ENCODE peak calls at places on chromosomes 11 and 22, in five cellular contexts. O is transverse colon, T is A549, A is HCT116, K is H1. M is an unnamed sample.

GRCh38 chr11:11408436-11409221 is 55.6 kb upstream of the CSNK2A3 start:
- DNase-seq in K (no peak), A (no peak), O (no peak), T (no peak), M (no peak)

GRCh38 chr11:75627879-75628668 is 40.8 kb downstream of the MAP6 start:
- DNase-seq in A (no peak), T (no peak), K (no peak), O (no peak), M (no peak)

GRCh38 chr22:35625763-35626162 is 8.6 kb upstream of the MB start:
- DNase-seq in O (no peak), K (no peak), T (no peak), A (no peak), M (no peak)

GRCh38 chr11:116852261-116853125 is 15.1 kb upstream of the APOA1 start:
- DNase-seq in K (no peak), A (no peak), O (peak), T (no peak), M (no peak)

GRCh38 chr22:40044870-40045834 is 50.4 kb downstream of the FAM83F start:
- DNase-seq in A (no peak), O (peak), K (peak), T (peak), M (peak)

GRCh38 chr11:75320046-75320618 is 31.3 kb downstream of the ARRB1 start:
- DNase-seq in O (no peak), A (no peak), T (no peak), K (no peak), M (no peak)

GRCh38 chr11:12842933-12843636 is 166.0 kb upstream of the RASSF10 start:
- DNase-seq in K (no peak), T (no peak), O (no peak), A (no peak), M (no peak)

GRCh38 chr11:89293966-89294679 is 116.4 kb downstream of the TYR start:
- DNase-seq in O (no peak), T (no peak), A (no peak), K (peak), M (no peak)

GRCh38 chr11:128689946-128690745 is 3.7 kb upstream of the FLI1 start:
- DNase-seq in T (no peak), O (no peak), A (no peak), K (peak), M (peak)

GRCh38 chr11:12552677-12553076 is 121.5 kb upstream of the TEAD1 start:
- DNase-seq in T (no peak), A (no peak), K (no peak), O (peak), M (peak)

GRCh38 chr11:113628912-113629311 is 77.2 kb downstream of the TMPRSS5 start:
- DNase-seq in A (no peak), T (no peak), O (no peak), K (peak), M (no peak)

GRCh38 chr22:23403720-23404688 is 176.1 kb downstream of the IGLL1 start:
- DNase-seq in T (no peak), K (no peak), O (no peak), A (no peak), M (no peak)

GRCh38 chr11:59175104-59175503 is 3.2 kb downstream of the DTX4 start:
- DNase-seq in A (no peak), O (no peak), T (no peak), K (no peak), M (no peak)

GRCh38 chr11:66061268-66061667 is 8.8 kb upstream of the PACS1 start:
- DNase-seq in O (no peak), K (no peak), A (no peak), T (no peak), M (no peak)

GRCh38 chr22:27972732-27973698 is 54.0 kb upstream of the PITPNB start:
- DNase-seq in K (no peak), T (no peak), A (no peak), O (no peak), M (no peak)

GRCh38 chr11:26719289-26719688 is 2.6 kb downstream of the SLC5A12 start:
- DNase-seq in K (no peak), O (no peak), A (no peak), T (no peak), M (no peak)

GRCh38 chr22:37623075-37624016 is 14.7 kb downstream of the GGA1 start:
- DNase-seq in T (peak), A (no peak), O (peak), K (peak), M (peak)

GRCh38 chr11:130437848-130438247 is 9.4 kb upstream of the ADAMTS8 start:
- DNase-seq in O (no peak), A (no peak), K (no peak), T (no peak), M (no peak)

GRCh38 chr22:22883090-22883727 is 4.4 kb upstream of the IGLL5 start:
- DNase-seq in T (no peak), O (no peak), A (no peak), K (no peak), M (no peak)

GRCh38 chr11:75781831-75782230 is 13.3 kb downstream of the DGAT2 start:
- DNase-seq in T (no peak), A (no peak), K (no peak), O (no peak), M (no peak)

GRCh38 chr22:17586831-17587440 is 23.6 kb downstream of the SLC25A18 start:
- DNase-seq in T (no peak), O (no peak), K (no peak), A (no peak), M (no peak)

GRCh38 chr11:10302744-10303557 is 1.9 kb upstream of the ADM start:
- DNase-seq in O (peak), K (peak), T (no peak), A (no peak), M (peak)

GRCh38 chr11:12285811-12286222 is 91.6 kb upstream of the PARVA start:
- DNase-seq in O (no peak), K (peak), T (no peak), A (no peak), M (no peak)

GRCh38 chr11:102223859-102224258 is 93.4 kb upstream of the BIRC3 start:
- DNase-seq in T (no peak), K (no peak), O (no peak), A (no peak), M (no peak)

GRCh38 chr22:36610056-36610455 is 81.1 kb upstream of the EIF3D start:
- DNase-seq in O (no peak), K (no peak), T (no peak), A (no peak), M (no peak)

GRCh38 chr22:50544078-50544745 is 1.5 kb upstream of the KLHDC7B start:
- DNase-seq in O (peak), K (peak), T (peak), A (no peak), M (peak)

GRCh38 chr11:7080900-7081299 is 7.9 kb upstream of the RBMXL2 start:
- DNase-seq in K (no peak), O (no peak), T (no peak), A (no peak), M (no peak)

GRCh38 chr11:30488304-30488998 is 97.7 kb downstream of the MPPED2 start:
- DNase-seq in T (no peak), K (no peak), A (no peak), O (peak), M (no peak)

GRCh38 chr22:48500481-48501230 is 1327.0 kb downstream of the BRD1 start:
- DNase-seq in T (no peak), O (no peak), K (no peak), A (no peak), M (peak)

GRCh38 chr22:21702700-21703683 is 32.6 kb downstream of the YPEL1 start:
- DNase-seq in O (no peak), T (no peak), K (no peak), A (no peak), M (no peak)

GRCh38 chr22:21700822-21701221 is 34.8 kb downstream of the YPEL1 start:
- DNase-seq in O (no peak), A (no peak), T (no peak), K (no peak), M (no peak)

GRCh38 chr22:21699643-21700042 is 33.8 kb downstream of the PPIL2 start:
- DNase-seq in K (no peak), O (no peak), A (no peak), T (no peak), M (no peak)

GRCh38 chr22:21702094-21702493 is 33.5 kb downstream of the YPEL1 start:
- DNase-seq in A (no peak), O (no peak), K (no peak), T (no peak), M (no peak)

DNA sequence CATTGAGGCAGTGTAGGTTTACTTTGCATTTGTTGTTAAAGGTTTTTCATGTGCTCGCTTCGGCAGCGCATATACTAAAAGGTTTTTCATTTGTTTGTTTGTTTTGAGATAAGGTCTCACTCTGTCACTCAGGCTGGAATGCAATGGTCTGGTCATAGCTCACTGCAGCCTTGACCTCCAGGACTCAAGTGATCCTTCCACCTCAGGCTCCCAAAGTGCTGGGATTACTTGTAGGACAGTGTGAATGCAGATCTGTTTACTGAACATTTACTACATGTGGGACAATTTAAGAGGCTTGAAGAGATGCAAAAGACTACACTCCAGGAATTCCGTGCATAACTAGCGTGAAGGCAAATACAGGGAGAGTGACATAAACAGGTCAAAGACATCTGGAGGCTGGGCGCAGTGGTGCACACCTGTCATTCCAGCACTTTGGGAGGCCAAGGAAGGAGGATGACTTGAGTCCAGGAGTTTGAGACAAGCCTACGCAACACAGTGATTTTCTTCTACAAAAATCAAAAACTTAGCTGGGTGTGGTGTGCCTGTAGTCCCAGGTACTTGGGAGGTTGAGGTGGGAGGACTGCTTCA is 34.1 kb downstream of the YPEL1 start:
- DNase-seq in T (no peak), O (no peak), K (no peak), A (no peak), M (no peak)
- TF ChIP-seq POLR2A in T (no peak), O (no peak), K (no peak), A (no peak), M (no peak)

GRCh38 chr11:63918576-63919171 is 1.7 kb upstream of the RCOR2 start:
- DNase-seq in K (peak), T (no peak), O (no peak), A (no peak), M (no peak)

GRCh38 chr11:63914896-63915681 is 1.9 kb downstream of the RCOR2 start:
- DNase-seq in T (no peak), A (no peak), K (no peak), O (no peak), M (no peak)

GRCh38 chr11:63917685-63918523 is 940 bp upstream of the RCOR2 start:
- DNase-seq in K (peak), O (peak), A (peak), T (peak), M (peak)

GRCh38 chr11:63915961-63916836 is 765 bp downstream of the RCOR2 start:
- DNase-seq in T (peak), A (no peak), O (peak), K (peak), M (peak)

DNA sequence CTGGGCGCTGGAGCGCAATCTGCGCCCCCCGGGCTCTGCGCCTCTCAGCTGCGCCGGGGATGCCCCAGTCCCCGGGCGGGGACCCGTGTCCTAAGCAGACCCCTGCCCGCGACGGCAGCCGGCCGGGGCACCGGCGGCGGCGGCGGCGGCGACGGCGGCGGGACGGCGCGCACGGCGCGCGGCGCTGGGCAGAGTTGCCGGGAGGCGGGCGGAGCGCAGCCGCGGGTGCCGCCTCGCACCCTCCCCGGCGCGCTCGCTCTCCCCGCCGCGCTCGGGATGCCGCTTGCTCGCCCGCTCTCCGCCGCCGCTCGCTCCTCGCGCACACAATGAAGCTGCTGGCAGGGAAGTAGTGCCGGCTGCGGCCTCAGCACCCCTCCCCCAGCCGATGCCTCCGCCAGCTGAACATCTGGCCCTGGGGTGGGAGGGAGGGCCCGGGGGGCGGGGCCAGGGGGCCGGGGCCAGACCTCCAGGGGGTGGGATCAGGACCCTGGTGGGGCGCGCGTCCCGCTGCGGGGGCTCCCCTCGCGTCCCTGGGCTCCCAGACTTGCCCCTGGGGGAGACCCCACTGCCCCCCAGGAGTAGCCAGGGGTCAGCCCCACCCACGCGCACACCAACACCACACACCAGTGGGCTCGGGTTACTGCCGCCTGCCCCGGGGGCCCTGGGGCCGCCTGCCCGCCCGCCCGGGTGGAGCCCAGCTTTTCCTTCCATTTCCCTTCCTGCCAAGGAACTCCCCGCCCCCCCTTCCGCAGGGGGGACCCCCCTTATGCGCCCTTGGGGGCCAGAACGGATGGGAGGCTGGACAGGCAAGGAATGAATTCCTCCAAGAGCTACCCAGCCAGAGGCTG is at the start of gene RCOR2:
- DNase-seq in T (peak), O (peak), K (peak), A (no peak), M (peak)
- TF ChIP-seq CTCF in T (no peak), O (no peak), K (no peak), A (no peak), M (no peak)

GRCh38 chr11:72641522-72641899 is 32.7 kb downstream of the PDE2A start:
- DNase-seq in T (no peak), K (no peak), O (no peak), A (no peak), M (no peak)
- H3K4me3 ChIP-seq in T (peak), K (no peak), O (peak), A (peak), M (peak)

GRCh38 chr11:86138958-86139357 is 70.1 kb upstream of the PICALM start:
- DNase-seq in A (no peak), T (no peak), K (no peak), O (no peak), M (no peak)
- TF ChIP-seq POLR2A in A (no peak), T (no peak), K (no peak), O (no peak), M (no peak)

DNA sequence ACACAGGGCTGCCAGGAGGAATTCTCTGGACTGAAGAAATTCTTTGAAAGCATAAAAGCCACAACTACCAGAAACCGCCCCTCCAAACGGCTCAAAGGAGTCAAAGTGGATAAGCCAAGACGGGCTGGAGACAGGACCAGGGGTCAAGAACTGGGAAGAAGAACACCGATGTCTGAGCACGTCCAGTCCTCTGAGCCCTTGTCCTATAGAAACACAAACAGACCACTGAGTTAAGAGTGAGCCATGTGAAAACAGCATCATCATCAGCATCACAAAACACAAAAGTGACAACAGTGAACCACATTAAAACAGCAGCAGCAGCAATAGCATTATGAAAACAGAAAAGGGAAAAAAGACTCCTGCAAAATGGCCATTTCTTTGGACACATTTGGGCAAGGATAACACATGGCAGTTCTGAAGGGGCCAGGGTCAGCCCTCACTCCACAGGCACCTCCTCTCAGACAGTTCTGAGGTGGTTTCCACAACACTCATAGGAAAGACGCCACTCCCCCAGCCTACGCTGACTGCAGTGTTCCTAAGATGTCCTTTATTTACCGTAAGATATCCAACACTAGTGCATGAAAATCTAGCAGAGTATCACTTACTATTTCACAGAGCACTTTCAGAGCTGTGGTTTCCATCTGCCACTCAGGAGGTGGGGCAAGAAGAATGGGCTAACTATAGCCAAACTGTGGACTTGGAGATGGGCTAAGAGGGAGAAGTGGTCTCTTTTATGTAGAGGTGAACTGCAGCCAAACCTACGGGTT is 28.6 kb upstream of the YPEL1 start:
- DNase-seq in A (no peak), K (no peak), O (no peak), T (no peak), M (no peak)
- TF ChIP-seq CTCF in A (no peak), K (no peak), O (no peak), T (no peak), M (no peak)

DNA sequence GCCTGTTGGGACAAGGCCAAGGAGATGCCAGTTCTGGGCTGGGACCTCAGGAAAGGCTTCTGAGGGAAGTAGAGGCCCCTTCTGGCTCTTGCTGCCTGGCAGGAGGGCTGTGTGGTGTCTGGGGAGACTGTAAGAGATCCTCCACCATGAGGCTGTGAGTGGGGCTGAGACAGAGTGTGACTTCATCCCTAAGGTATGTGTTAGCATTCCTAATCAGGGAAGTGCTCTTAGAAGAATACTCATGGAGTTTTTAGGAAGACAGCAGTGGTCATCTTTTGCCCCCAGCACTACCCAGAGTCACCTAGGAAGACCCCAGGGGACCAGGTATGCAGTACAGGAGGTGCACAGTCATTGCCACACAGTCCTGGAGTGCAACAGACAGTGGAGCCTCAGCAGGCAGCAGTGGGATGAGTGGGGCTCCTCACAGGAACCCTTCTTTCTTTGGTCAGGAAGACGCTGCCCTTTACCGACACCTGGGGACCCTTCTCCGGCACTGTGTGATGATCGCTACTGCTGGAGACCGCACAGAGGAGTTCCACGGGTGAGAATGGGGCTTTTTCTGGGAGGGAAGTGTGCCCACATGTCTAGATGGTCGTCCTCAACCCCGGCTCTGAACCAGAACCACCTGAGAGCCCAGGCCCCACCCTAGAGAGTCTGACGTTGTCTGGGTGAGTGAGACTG is 2.8 kb downstream of the RIC8A start:
- DNase-seq in T (peak), O (no peak), K (no peak), A (no peak), M (no peak)
- H3K4me3 ChIP-seq in T (peak), O (no peak), K (no peak), A (peak), M (no peak)

GRCh38 chr22:19432092-19432844 is at the start of gene MRPL40:
- DNase-seq in T (peak), O (peak), A (peak), K (peak), M (peak)

GRCh38 chr22:19430890-19431541 is 517 bp downstream of the HIRA start:
- DNase-seq in A (no peak), K (peak), O (peak), T (peak), M (peak)

GRCh38 chr22:19434829-19435580 is 2.7 kb downstream of the MRPL40 start:
- DNase-seq in T (no peak), K (no peak), O (no peak), A (no peak), M (no peak)

GRCh38 chr22:19431641-19432091 is at the start of gene HIRA:
- DNase-seq in K (peak), T (peak), O (peak), A (peak), M (peak)

GRCh38 chr22:19429950-19430889 is 1.3 kb downstream of the HIRA start:
- DNase-seq in A (no peak), K (no peak), O (peak), T (no peak), M (peak)
- TF ChIP-seq POLR2A in A (no peak), K (no peak), O (no peak), T (no peak), M (no peak)

DNA sequence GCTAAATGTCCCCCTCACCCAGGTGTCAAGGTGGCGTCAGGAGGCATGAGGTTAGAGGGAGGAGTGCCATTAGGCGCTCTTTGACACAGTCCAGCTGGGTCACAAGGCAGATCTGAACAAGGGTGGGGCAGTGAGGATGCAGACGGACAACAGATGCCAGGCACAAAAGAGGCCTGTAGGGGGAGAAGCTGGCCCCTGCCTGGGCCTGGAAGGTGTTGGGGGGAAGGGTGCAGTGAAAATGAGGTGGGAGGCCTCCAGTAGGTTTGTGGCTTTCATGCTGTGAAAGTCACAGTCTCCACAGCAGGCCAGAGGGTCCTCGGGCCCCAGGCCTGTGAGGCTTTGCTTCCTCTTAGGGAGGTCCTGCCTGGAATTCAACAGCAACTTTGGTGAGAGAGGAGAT is 85.0 kb upstream of the PLET1 start:
- DNase-seq in O (no peak), K (peak), A (no peak), T (no peak), M (no peak)
- TF ChIP-seq CTCF in O (peak), K (peak), A (no peak), T (no peak), M (no peak)